ENCODE peak calls at places on chromosome 14, in eight cellular contexts. L is adrenal gland, R is endothelial cell of umbilical vein, G is MM.1S, C is uterus, U is pancreas, N is tibial artery, D is Peyer's patch. W is an unnamed sample.

GRCh38 chr14:22561661-22562579 is 27.1 kb downstream of the DAD1 start:
- DNase-seq in L (no peak), R (peak; percentile 70), G (no peak), C (no peak), U (no peak), N (no peak), D (no peak), W (no peak)

GRCh38 chr14:103638594-103638993 is 9.6 kb downstream of the KLC1 start:
- DNase-seq in L (no peak), R (no peak), G (no peak), C (no peak), U (no peak), N (no peak), D (no peak), W (no peak)

GRCh38 chr14:90599748-90600507 is 203.1 kb downstream of the CALM1 start:
- DNase-seq in L (peak; percentile 36), R (no peak), G (no peak), C (no peak), U (no peak), N (no peak), D (no peak), W (peak; percentile 26)

GRCh38 chr14:29925106-29925722 is 2.4 kb downstream of the PRKD1 start:
- DNase-seq in L (no peak), R (no peak), G (no peak), C (no peak), U (no peak), N (no peak), D (no peak), W (no peak)

GRCh38 chr14:92844220-92844619 is 50.1 kb downstream of the GOLGA5 start:
- DNase-seq in L (no peak), R (no peak), G (no peak), C (no peak), U (no peak), N (no peak), D (no peak), W (no peak)

GRCh38 chr14:59871166-59871495 is 555 bp upstream of the RTN1 start:
- DNase-seq in L (no peak), R (peak; percentile 2), G (no peak), C (no peak), U (no peak), N (no peak), D (no peak), W (no peak)

GRCh38 chr14:26427059-26427458 is 170.8 kb downstream of the NOVA1 start:
- DNase-seq in L (peak; percentile 3), R (peak; percentile 58), G (no peak), C (no peak), U (no peak), N (peak; percentile 29), D (no peak), W (no peak)

GRCh38 chr14:71365305-71365865 is 458.1 kb downstream of the PCNX1 start:
- DNase-seq in L (no peak), R (no peak), G (no peak), C (no peak), U (no peak), N (no peak), D (no peak), W (no peak)

GRCh38 chr14:54762296-54762695 is 140.3 kb downstream of the GCH1 start:
- DNase-seq in L (no peak), R (peak; percentile 31), G (no peak), C (no peak), U (no peak), N (no peak), D (no peak), W (no peak)

GRCh38 chr14:57013987-57014386 is 203.7 kb upstream of the OTX2 start:
- DNase-seq in L (no peak), R (no peak), G (no peak), C (no peak), U (no peak), N (no peak), D (no peak), W (no peak)

DNA sequence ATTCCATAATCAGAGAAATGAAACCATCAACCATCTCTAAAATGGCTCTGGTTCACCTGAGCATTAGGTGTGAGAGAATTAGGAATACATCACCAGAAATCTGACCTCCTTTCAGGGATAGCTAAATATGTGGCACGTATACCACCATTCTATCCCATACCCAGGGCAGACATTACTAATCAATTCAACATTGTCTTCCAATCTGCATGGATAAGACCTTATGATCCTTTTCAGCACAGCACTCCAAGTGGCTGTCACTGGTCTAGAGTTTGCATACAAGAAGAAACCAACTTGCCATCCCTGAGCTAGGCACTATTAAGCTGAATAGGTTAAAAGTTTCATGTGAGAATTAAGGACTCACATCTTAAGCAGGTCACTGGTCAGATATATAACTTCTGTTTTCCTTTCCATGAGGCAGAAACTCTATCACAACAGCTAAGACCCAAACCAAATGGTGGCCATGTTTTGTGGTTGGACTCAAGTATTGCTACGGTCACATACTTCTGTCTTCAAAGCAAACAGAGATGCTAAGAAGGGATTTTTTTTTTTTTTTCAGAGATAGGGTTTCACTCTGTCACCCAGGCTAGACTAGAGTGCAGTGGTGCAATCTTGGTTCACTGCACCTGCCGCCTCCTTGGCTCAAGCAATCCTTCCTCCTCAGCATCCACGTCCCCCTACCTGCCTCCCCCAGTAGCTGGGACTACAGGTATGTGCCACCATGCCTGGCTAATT is 249.0 kb downstream of the DPF3 start:
- DNase-seq in L (no peak), R (no peak), G (no peak), C (no peak), U (no peak), N (no peak), D (no peak), W (no peak)
- TF ChIP-seq CTCF in L (no peak), R (no peak), G (no peak), C (no peak), U (no peak), N (no peak), D (no peak), W (no peak)

GRCh38 chr14:65282909-65283253 is 129.6 kb upstream of the FUT8 start:
- DNase-seq in L (no peak), R (no peak), G (peak; percentile 54), C (no peak), U (no peak), N (no peak), D (no peak), W (no peak)
- H3K4me3 ChIP-seq in L (no peak overlapping the region), R (no peak overlapping the region), G (peak overlapping the region; percentile 63), C (peak overlapping the region; percentile 2), U (no peak overlapping the region), N (peak overlapping the region; percentile 30), D (peak overlapping the region; percentile 9), W (no peak overlapping the region)

GRCh38 chr14:44970907-44971306 is 8.9 kb downstream of the TOGARAM1 start:
- DNase-seq in L (no peak), R (no peak), G (no peak), C (no peak), U (no peak), N (no peak), D (no peak), W (no peak)

GRCh38 chr14:44966601-44967336 is 4.8 kb downstream of the TOGARAM1 start:
- DNase-seq in L (no peak), R (no peak), G (no peak), C (no peak), U (no peak), N (no peak), D (no peak), W (no peak)

GRCh38 chr14:44971459-44971858 is 9.5 kb downstream of the TOGARAM1 start:
- DNase-seq in L (no peak), R (no peak), G (no peak), C (no peak), U (no peak), N (no peak), D (no peak), W (no peak)
- H3K9me3 ChIP-seq in L (peaks cover 8% of the 10 kb centered on the region), R (no peaks in the 10 kb centered on the region), G (no peaks in the 10 kb centered on the region), C (no peaks in the 10 kb centered on the region), U (no peaks in the 10 kb centered on the region), N (no peaks in the 10 kb centered on the region), D (no peaks in the 10 kb centered on the region), W (no peaks in the 10 kb centered on the region)

GRCh38 chr14:20755037-20755436 is 9.3 kb downstream of the EDDM3A start:
- DNase-seq in L (no peak), R (no peak), G (no peak), C (no peak), U (no peak), N (no peak), D (no peak), W (no peak)

GRCh38 chr14:20751963-20752562 is 6.4 kb downstream of the EDDM3A start:
- DNase-seq in L (no peak), R (no peak), G (no peak), C (no peak), U (no peak), N (no peak), D (no peak), W (no peak)

GRCh38 chr14:20754308-20754707 is 8.6 kb downstream of the EDDM3A start:
- DNase-seq in L (no peak), R (no peak), G (no peak), C (no peak), U (no peak), N (no peak), D (no peak), W (peak; percentile 31)

GRCh38 chr14:20760950-20761349 is 7.3 kb upstream of the EDDM3B start:
- DNase-seq in L (no peak), R (no peak), G (no peak), C (no peak), U (no peak), N (no peak), D (no peak), W (no peak)

DNA sequence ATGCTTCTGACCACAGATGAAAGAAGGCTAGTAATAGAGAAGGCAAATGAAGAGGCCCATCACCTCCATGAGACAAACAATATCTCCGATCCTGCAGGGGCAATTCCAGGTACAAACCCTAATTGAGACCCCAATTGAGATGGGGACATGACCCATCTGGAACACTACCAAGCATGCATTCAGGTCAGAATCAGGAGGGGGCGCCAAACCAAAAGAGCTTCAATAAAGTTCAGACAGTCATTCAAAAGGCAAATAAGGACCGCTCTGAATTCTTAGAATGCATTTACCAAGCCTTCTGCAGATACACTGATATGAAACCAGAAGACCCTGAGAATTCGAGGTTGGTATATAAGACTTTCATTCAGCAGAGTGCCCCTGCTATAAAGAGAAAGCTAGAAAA is 10.2 kb upstream of the EDDM3B start:
- DNase-seq in L (peak; percentile 28), R (peak; percentile 51), G (no peak), C (no peak), U (peak; percentile 57), N (no peak), D (no peak), W (no peak)
- TF ChIP-seq CTCF in L (no peak), R (peak; percentile 43), G (peak; percentile 25), C (peak; percentile 7), U (no peak), N (no peak), D (peak; percentile 33), W (no peak)